ENCODE peak calls at places on chromosomes 5 and 9, in nine cellular contexts. U is neural crest cell; I is NCI-H510A treated with DMSO at 0.1 percent for 48 hours; D is GM12892; A is kidney glomerular epithelial cell; T is frontal cortex; H is stimulated activated CD8-positive, alpha-beta memory T cell treated with anti-CD3 and anti-CD28 coated beads, Interleukin-4, amount 100 ng/mL, for 4 hours; N is Ammon's horn; K is activated CD8-positive, alpha-beta T cell treated with anti-CD3 and anti-CD28 coated beads for 36 hours. J is an unnamed sample.
A peak's percentile ranks its signal among the peaks of the same experiment; 100 is the strongest.

GRCh38 chr5:54822331-54822700 is 163.1 kb downstream of the ESM1 start:
- DNase-seq in H (no peak), U (no peak), N (no peak), I (no peak), A (no peak), T (no peak), K (no peak), D (no peak), J (no peak)

GRCh38 chr9:89850633-89851325 is 246.0 kb downstream of the GADD45G start:
- DNase-seq in N (peak; percentile 33), U (no peak), T (peak; percentile 34), D (no peak), K (no peak), A (no peak), I (peak; percentile 28), H (no peak), J (no peak)

GRCh38 chr5:6391151-6391550 is 12.8 kb upstream of the MED10 start:
- DNase-seq in I (no peak), A (no peak), N (no peak), D (no peak), U (no peak), T (no peak), K (no peak), H (no peak), J (no peak)

GRCh38 chr5:76724871-76725270 is 8.9 kb downstream of the F2R start:
- DNase-seq in H (no peak), U (no peak), I (no peak), N (no peak), K (no peak), A (peak; percentile 91), T (no peak), D (no peak), J (no peak)

GRCh38 chr9:88954073-88954472 is 37.2 kb upstream of the S1PR3 start:
- DNase-seq in I (no peak), D (no peak), U (no peak), A (no peak), H (no peak), T (no peak), N (no peak), K (no peak), J (no peak)

GRCh38 chr9:16012621-16013020 is 459.8 kb downstream of the CCDC171 start:
- DNase-seq in T (no peak), N (no peak), U (no peak), H (no peak), K (no peak), A (peak; percentile 91), I (no peak), D (no peak), J (no peak)

GRCh38 chr9:127184641-127185040 is 62.2 kb upstream of the ANGPTL2 start:
- DNase-seq in A (no peak), K (no peak), U (no peak), T (no peak), N (no peak), H (no peak), I (no peak), D (no peak), J (no peak)

GRCh38 chr5:154967419-154968024 is 26.6 kb downstream of the MRPL22 start:
- DNase-seq in A (no peak), N (peak; percentile 28), T (peak; percentile 18), D (no peak), U (no peak), I (no peak), K (peak; percentile 4), H (no peak), J (no peak)